ENCODE peak calls at places on chromosomes 11 and 22, in eight cellular contexts. N, R, D, E, L, C, X and G are unnamed samples.

GRCh38 chr22:40951795-40952602 is 821 bp downstream of the RBX1 start:
- DNase-seq in N (no peak), R (no peak), D (peak), E (no peak), L (no peak), C (no peak), X (no peak), G (no peak)

GRCh38 chr22:42283288-42284229 is 13.1 kb upstream of the TCF20 start:
- DNase-seq in N (peak), R (no peak), D (no peak), E (no peak), L (no peak), C (no peak), X (peak), G (peak)

GRCh38 chr11:2595205-2595604 is 104.6 kb downstream of the KCNQ1OT1 start:
- DNase-seq in N (no peak), R (no peak), D (no peak), E (no peak), L (no peak), C (no peak), X (no peak), G (no peak)

GRCh38 chr22:31748490-31748889 is 1.4 kb downstream of the PRR14L start:
- DNase-seq in N (no peak), R (no peak), D (peak), E (no peak), L (no peak), C (no peak), X (no peak), G (no peak)

GRCh38 chr22:19599626-19600243 is 75.5 kb upstream of the CLDN5 start:
- DNase-seq in N (no peak), R (no peak), D (no peak), E (no peak), L (no peak), C (no peak), X (no peak), G (no peak)

GRCh38 chr11:121881806-121882205 is 234.2 kb downstream of the BLID start:
- DNase-seq in N (no peak), R (no peak), D (no peak), E (peak), L (no peak), C (no peak), X (no peak), G (no peak)

GRCh38 chr11:123671534-123671933 is 17.1 kb upstream of the SCN3B start:
- DNase-seq in N (no peak), R (no peak), D (no peak), E (no peak), L (no peak), C (no peak), X (no peak), G (no peak)

GRCh38 chr22:38963872-38964271 is 6.5 kb downstream of the APOBEC3A start:
- DNase-seq in N (no peak), R (no peak), D (no peak), E (no peak), L (no peak), C (no peak), X (no peak), G (no peak)

GRCh38 chr11:77130763-77131513 is 2.9 kb downstream of the MYO7A start:
- DNase-seq in N (peak), R (no peak), D (no peak), E (peak), L (no peak), C (no peak), X (no peak), G (no peak)

GRCh38 chr11:69644071-69644961 is 3.4 kb downstream of the CCND1 start:
- DNase-seq in N (peak), R (no peak), D (no peak), E (peak), L (no peak), C (no peak), X (peak), G (no peak)

GRCh38 chr11:114061053-114062049 is 1.8 kb downstream of the ZBTB16 start:
- DNase-seq in N (peak), R (no peak), D (no peak), E (peak), L (no peak), C (no peak), X (peak), G (peak)

GRCh38 chr11:114059278-114059983 is at the start of gene ZBTB16:
- DNase-seq in N (peak), R (no peak), D (no peak), E (peak), L (peak), C (no peak), X (peak), G (peak)

GRCh38 chr11:114060402-114061052 is 1.0 kb downstream of the ZBTB16 start:
- DNase-seq in N (peak), R (no peak), D (no peak), E (no peak), L (peak), C (no peak), X (peak), G (peak)

GRCh38 chr11:114058871-114059277 is 637 bp upstream of the ZBTB16 start:
- DNase-seq in N (no peak), R (no peak), D (no peak), E (no peak), L (no peak), C (no peak), X (no peak), G (peak)

DNA sequence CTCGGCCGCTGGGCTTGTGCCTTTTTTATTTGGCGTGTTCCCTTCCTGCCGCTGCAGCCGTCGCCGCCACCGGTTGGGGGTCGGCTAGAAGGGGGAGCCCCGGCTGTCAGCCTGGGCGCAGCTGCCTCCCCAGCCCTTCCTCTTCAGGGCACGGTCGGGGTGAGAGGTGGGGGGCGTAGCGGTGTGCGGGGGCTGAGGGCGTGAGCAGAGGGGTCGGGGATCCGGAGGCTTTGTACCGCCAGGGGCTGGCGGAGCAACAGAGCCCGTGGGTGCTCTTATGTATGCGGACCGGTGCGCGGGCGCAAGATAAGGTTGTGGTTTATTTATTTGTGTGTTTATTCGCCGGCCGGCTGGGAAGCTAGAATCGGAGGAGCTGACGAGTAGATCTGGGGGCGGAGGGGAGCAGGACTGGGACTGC is 482 bp downstream of the ZBTB16 start:
- DNase-seq in N (no peak), R (no peak), D (no peak), E (peak), L (peak), C (no peak), X (peak), G (no peak)
- TF ChIP-seq CTCF in N (no peak), R (no peak), D (no peak), E (no peak), L (no peak), C (no peak), X (no peak), G (no peak)

DNA sequence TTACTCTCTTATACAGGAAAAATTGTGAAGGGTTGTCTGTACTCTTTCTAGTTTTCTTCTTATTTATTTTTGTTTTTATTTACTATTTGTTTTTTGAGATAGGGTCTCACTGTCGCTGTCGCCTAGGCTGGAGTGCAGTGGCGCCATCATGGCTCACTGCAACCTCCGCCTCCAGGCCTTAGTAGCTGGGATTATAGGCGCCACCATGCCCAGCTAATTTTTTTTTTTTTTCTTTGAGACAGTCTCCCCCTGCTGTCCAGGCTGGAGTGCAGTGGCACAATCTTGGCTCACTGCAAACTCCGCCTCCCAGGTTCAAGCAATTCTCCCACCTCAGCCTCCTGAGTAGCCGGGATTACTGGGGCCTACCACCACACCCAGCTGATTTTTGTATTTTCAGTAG is 18.4 kb downstream of the CUL5 start:
- DNase-seq in N (no peak), R (no peak), D (no peak), E (no peak), L (no peak), C (no peak), X (no peak), G (no peak)
- TF ChIP-seq CTCF in N (peak), R (no peak), D (no peak), E (no peak), L (no peak), C (no peak), X (no peak), G (no peak)

GRCh38 chr22:24007253-24008021 is 2.2 kb upstream of the GSTT4 start:
- DNase-seq in N (no peak), R (no peak), D (no peak), E (no peak), L (no peak), C (no peak), X (no peak), G (no peak)
- TF ChIP-seq CTCF in N (no peak), R (no peak), D (no peak), E (no peak), L (no peak), C (no peak), X (no peak), G (no peak)

DNA sequence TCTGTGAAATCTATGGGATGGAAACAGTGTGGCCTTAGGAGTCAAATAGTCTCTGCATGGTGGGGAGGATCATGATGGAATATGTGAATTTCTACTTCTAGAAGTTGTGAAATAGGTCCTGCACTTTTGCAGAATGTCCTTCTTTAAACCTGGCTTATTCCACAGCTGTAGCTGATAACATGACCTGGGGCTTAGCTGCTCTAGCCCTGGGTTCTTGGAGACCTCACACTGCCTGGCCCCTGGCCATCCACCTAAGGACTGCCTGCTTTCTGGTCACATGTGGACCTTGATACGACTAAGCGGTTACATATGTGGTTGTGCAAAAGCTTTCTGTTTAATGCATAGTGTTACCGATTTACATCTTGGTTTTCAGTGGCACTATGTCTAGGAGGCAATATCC is 88.2 kb downstream of the SWAP70 start:
- DNase-seq in N (peak), R (no peak), D (no peak), E (peak), L (no peak), C (no peak), X (no peak), G (no peak)
- TF ChIP-seq CTCF in N (no peak), R (no peak), D (no peak), E (no peak), L (no peak), C (no peak), X (no peak), G (no peak)

DNA sequence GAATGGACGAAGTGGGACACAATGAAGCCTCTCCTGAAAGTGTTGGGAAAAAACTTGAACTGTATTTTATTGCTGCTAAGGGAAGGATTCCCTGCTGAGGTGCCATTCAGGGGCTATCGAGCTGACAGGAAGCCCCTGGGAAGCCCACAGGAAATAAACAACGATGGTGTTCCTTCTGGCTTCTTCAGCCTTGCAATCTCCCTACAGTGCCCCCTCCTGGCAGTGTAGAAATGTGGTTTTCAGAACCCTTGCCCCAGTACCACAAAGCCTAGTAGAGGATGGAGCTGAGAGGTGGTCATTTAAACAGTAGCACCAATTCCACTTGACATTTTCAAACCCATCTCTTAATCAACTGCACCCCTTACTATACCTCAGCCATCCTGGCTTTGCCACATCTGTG is 676.7 kb upstream of the ARHGAP42 start:
- DNase-seq in N (no peak), R (no peak), D (peak), E (no peak), L (no peak), C (no peak), X (no peak), G (no peak)
- TF ChIP-seq CTCF in N (peak), R (no peak), D (peak), E (no peak), L (no peak), C (no peak), X (no peak), G (no peak)

GRCh38 chr11:116072776-116073175 is 568.6 kb upstream of the CADM1 start:
- DNase-seq in N (peak), R (no peak), D (peak), E (no peak), L (no peak), C (no peak), X (no peak), G (peak)
- TF ChIP-seq CTCF in N (peak), R (no peak), D (peak), E (no peak), L (no peak), C (peak), X (no peak), G (peak)

DNA sequence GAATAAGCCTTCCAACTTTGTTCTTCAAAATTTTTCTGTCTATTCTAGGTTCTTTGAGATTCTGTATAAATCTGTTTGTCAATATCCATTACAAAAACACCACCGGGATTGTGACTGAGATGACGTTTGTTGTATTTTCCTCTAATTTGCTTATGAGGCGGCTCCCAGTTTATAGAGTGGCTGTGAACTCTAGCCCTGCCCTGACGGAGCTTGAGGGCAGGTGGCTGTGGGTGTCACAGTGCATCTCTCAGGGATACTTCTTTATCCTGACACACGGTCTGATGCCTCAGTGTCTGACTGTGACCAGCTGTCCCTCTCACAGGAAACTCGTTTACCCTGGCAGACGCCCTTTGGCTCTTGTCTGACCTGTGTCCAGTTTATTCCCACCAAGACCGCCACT is 53.7 kb upstream of the ATXN10 start:
- DNase-seq in N (no peak), R (no peak), D (no peak), E (no peak), L (no peak), C (no peak), X (no peak), G (no peak)
- TF ChIP-seq CTCF in N (no peak), R (no peak), D (no peak), E (no peak), L (no peak), C (no peak), X (no peak), G (no peak)